ENCODE peak calls at places on chromosomes 13 and 19, in ten cellular contexts. D, B, K, E, F, W, I, A, P and S are unnamed samples.

GRCh38 chr13:46119883-46120614 is 15.2 kb upstream of the CPB2 start:
- DNase-seq in A (peak; percentile 78), P (peak; percentile 69), F (no peak), K (no peak), I (no peak), W (peak; percentile 25), D (no peak), E (no peak), B (peak; percentile 39), S (no peak)

GRCh38 chr19:46727757-46728156 is 10.8 kb upstream of the PRKD2 start:
- DNase-seq in F (no peak), K (no peak), W (no peak), I (no peak), D (no peak), A (no peak), B (no peak), P (no peak), E (no peak), S (no peak)

GRCh38 chr19:35767288-35768081 is 7.9 kb upstream of the ARHGAP33 start:
- DNase-seq in B (no peak), D (no peak), F (no peak), P (peak; percentile 71), W (no peak), E (peak; percentile 82), I (peak; percentile 91), A (peak; percentile 46), K (peak; percentile 63), S (peak; percentile 46)

GRCh38 chr19:12733369-12733896 is 1.1 kb downstream of the TRIR start:
- DNase-seq in D (no peak), W (no peak), A (peak; percentile 48), P (peak; percentile 36), K (no peak), F (peak; percentile 68), I (no peak), B (no peak), E (no peak), S (no peak)

GRCh38 chr19:10289167-10289835 is 451 bp upstream of the ICAM5 start:
- DNase-seq in B (peak; percentile 77), W (no peak), D (peak; percentile 44), P (no peak), E (peak; percentile 77), I (peak; percentile 63), F (peak; percentile 91), A (peak; percentile 68), K (no peak), S (no peak)

GRCh38 chr19:2952953-2953481 is 8.2 kb upstream of the ZNF77 start:
- DNase-seq in I (no peak), P (no peak), K (peak; percentile 45), B (no peak), A (peak; percentile 61), D (no peak), E (no peak), F (peak; percentile 49), W (no peak), S (no peak)

GRCh38 chr19:34480971-34481821 is at the start of gene WTIP:
- DNase-seq in K (peak; percentile 87), B (peak; percentile 18), P (peak; percentile 81), W (peak; percentile 81), I (peak; percentile 91), E (peak; percentile 93), D (no peak), F (no peak), A (peak; percentile 92), S (peak; percentile 84)

GRCh38 chr13:103012611-103013010 is 53.6 kb downstream of the SLC10A2 start:
- DNase-seq in E (no peak), F (no peak), I (no peak), B (no peak), P (no peak), A (no peak), W (no peak), D (no peak), K (no peak), S (no peak)

GRCh38 chr19:55088543-55089265 is 13.0 kb downstream of the EPS8L1 start:
- DNase-seq in I (peak; percentile 97), P (peak; percentile 83), K (peak; percentile 84), B (no peak), A (peak; percentile 85), D (peak; percentile 50), W (peak; percentile 79), E (peak; percentile 76), F (peak; percentile 65), S (peak; percentile 92)

GRCh38 chr19:57830071-57830602 is at the start of gene ZNF587B:
- DNase-seq in D (no peak), K (peak; percentile 78), B (peak; percentile 36), W (peak; percentile 63), A (peak; percentile 90), P (peak; percentile 83), F (no peak), E (peak; percentile 93), I (peak; percentile 88), S (peak; percentile 84)

GRCh38 chr19:4456843-4457653 is 546 bp downstream of the UBXN6 start:
- DNase-seq in I (peak; percentile 83), F (peak; percentile 65), W (peak; percentile 53), A (peak; percentile 86), P (peak; percentile 67), E (peak; percentile 82), D (no peak), K (peak; percentile 52), B (no peak), S (peak; percentile 78)

GRCh38 chr13:53201454-53202225 is 173.0 kb downstream of the OLFM4 start:
- DNase-seq in W (no peak), E (peak; percentile 53), B (no peak), A (peak; percentile 49), F (no peak), D (no peak), K (peak; percentile 23), P (peak; percentile 51), I (peak; percentile 45), S (peak; percentile 10)

GRCh38 chr13:52782486-52783448 is 43.1 kb upstream of the CNMD start:
- DNase-seq in D (no peak), P (peak; percentile 16), W (peak; percentile 20), K (no peak), A (no peak), F (no peak), B (no peak), E (no peak), I (no peak), S (no peak)

GRCh38 chr19:12093777-12094176 is 29.2 kb downstream of the ZNF844 start:
- DNase-seq in W (no peak), E (no peak), F (peak; percentile 47), I (no peak), P (no peak), A (no peak), B (no peak), D (no peak), K (no peak), S (no peak)

GRCh38 chr13:88925954-88926353 is 1254.8 kb downstream of the SLITRK5 start:
- DNase-seq in P (no peak), A (no peak), E (no peak), W (no peak), B (no peak), K (no peak), I (no peak), D (no peak), F (no peak), S (no peak)
- TF ChIP-seq CTCF in P (no peak), A (no peak), E (no peak), W (no peak), B (no peak), K (no peak), I (no peak), D (no peak), F (no peak), S (no peak)

DNA sequence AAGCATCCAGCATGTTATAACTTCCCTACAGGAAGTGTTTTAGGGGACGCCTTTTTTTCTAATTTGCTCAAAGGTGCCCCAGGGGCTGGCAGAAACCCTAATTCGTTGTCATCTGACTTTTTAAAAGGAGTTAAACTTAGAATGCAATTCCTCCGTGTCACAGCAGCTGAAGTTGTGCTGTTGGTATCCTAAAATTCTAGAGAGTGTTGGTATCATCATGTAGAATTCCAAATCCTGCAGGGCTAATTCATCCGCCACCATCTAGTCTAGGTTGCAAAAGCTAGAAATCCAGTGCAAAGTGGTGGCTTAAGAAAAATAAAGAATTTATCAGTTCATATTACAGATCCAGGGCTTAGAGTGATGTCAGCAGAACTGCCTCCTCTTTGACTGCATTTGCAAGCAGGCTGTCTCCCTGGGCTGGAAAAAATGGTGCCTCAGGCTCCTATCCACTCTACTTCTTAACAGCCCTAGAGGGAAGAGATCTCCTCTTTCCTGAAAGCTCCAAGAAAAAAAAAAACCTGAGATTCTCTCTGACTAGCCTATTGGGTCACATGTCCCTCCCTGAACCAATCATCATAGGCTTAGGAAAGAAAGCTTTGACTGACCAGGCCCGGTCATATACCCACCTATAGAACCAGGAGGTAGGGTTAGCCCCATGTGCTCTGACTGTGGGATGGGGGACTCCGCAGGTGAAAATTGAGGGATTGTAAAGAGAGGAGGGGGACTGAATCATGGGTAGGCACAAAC is 73.0 kb downstream of the MAP4K1 start:
- DNase-seq in K (no peak), E (no peak), W (no peak), F (no peak), D (no peak), A (no peak), P (no peak), I (no peak), B (peak; percentile 56), S (no peak)
- TF ChIP-seq CTCF in K (no peak), E (peak; percentile 58), W (no peak), F (no peak), D (peak; percentile 67), A (peak; percentile 58), P (no peak), I (no peak), B (no peak), S (no peak)

GRCh38 chr19:50518091-50519005 is 4.6 kb upstream of the ASPDH start:
- DNase-seq in E (no peak), I (no peak), D (no peak), P (peak; percentile 42), K (no peak), B (no peak), W (no peak), A (no peak), F (no peak), S (no peak)
- TF ChIP-seq CTCF in E (no peak), I (no peak), D (no peak), P (peak; percentile 19), K (no peak), B (peak; percentile 52), W (no peak), A (no peak), F (peak; percentile 3), S (no peak)

DNA sequence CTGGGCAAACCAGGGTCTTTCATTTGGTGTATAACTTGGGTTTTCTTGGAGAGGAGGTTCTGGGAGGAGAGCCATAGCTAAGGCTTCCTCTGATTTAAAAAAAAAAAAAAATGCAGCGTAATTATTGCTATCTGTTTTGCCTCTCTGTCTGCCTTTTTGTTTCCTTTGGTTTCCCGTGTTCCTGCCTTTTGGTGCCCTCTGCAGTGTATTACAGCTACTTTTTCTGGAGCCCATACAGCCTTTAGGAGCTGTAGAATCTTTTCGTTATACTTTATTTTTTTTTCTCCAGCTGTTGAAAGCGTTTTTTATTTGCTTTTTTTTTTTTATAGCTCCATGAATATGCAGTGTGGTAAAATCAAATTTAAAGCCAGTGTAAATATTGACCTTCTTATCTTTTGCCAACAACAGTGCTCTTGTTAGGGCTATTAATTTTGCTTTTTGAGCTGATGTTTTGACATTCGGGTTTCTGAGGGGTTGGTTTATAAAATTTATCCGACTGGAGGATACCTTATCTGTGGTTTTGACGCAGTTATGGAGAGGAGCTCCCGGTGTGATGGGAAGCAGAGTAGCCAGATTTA is 38.1 kb downstream of the ZNF493 start:
- DNase-seq in W (no peak), P (no peak), K (no peak), A (no peak), F (no peak), B (no peak), I (no peak), D (no peak), E (no peak), S (no peak)
- TF ChIP-seq CTCF in W (no peak), P (no peak), K (no peak), A (no peak), F (no peak), B (no peak), I (no peak), D (no peak), E (no peak), S (no peak)